ENCODE peak calls at places on chromosomes 11 and 22, in eight cellular contexts. One of them, this sample, is unnamed.

GRCh38 chr11:35337136-35337918 is 82.0 kb downstream of the SLC1A2 start:
- DNase-seq in K562: peak; percentile 63
- DNase-seq in D721Med: no peak
- DNase-seq in GM10248: no peak
- DNase-seq in spleen: no peak
- DNase-seq in stomach: no peak
- DNase-seq in neural crest cell: no peak
- DNase-seq in dorsolateral prefrontal cortex: no peak
- DNase-seq in this sample: no peak

GRCh38 chr11:110133182-110133581 is 40.0 kb downstream of the ZC3H12C start:
- DNase-seq in spleen: no peak
- DNase-seq in K562: no peak
- DNase-seq in D721Med: no peak
- DNase-seq in GM10248: no peak
- DNase-seq in dorsolateral prefrontal cortex: no peak
- DNase-seq in stomach: no peak
- DNase-seq in neural crest cell: no peak
- DNase-seq in this sample: no peak

GRCh38 chr11:80084614-80085013 is 643.8 kb upstream of the TENM4 start:
- DNase-seq in GM10248: no peak
- DNase-seq in dorsolateral prefrontal cortex: no peak
- DNase-seq in neural crest cell: no peak
- DNase-seq in K562: no peak
- DNase-seq in stomach: no peak
- DNase-seq in spleen: no peak
- DNase-seq in D721Med: no peak
- DNase-seq in this sample: no peak

GRCh38 chr11:108224908-108225786 is 2.3 kb downstream of the ATM start:
- DNase-seq in spleen: peak; percentile 80
- DNase-seq in stomach: no peak
- DNase-seq in D721Med: no peak
- DNase-seq in GM10248: peak; percentile 39
- DNase-seq in neural crest cell: no peak
- DNase-seq in dorsolateral prefrontal cortex: no peak
- DNase-seq in K562: peak; percentile 31
- DNase-seq in this sample: no peak

GRCh38 chr11:126526471-126526870 is 171.0 kb downstream of the ST3GAL4 start:
- DNase-seq in neural crest cell: no peak
- DNase-seq in spleen: peak; percentile 52
- DNase-seq in D721Med: no peak
- DNase-seq in stomach: no peak
- DNase-seq in K562: no peak
- DNase-seq in dorsolateral prefrontal cortex: no peak
- DNase-seq in GM10248: no peak
- DNase-seq in this sample: no peak

GRCh38 chr11:62242021-62242420 is at the start of gene SCGB1D2:
- DNase-seq in stomach: no peak
- DNase-seq in dorsolateral prefrontal cortex: peak; percentile 35
- DNase-seq in neural crest cell: no peak
- DNase-seq in spleen: no peak
- DNase-seq in K562: no peak
- DNase-seq in D721Med: no peak
- DNase-seq in GM10248: no peak
- DNase-seq in this sample: no peak

GRCh38 chr11:123700774-123701173 is 40.7 kb downstream of the ZNF202 start:
- DNase-seq in neural crest cell: no peak
- DNase-seq in K562: no peak
- DNase-seq in spleen: no peak
- DNase-seq in dorsolateral prefrontal cortex: no peak
- DNase-seq in stomach: no peak
- DNase-seq in D721Med: no peak
- DNase-seq in GM10248: no peak
- DNase-seq in this sample: no peak

GRCh38 chr11:44623716-44624491 is 58.4 kb downstream of the CD82 start:
- DNase-seq in spleen: peak; percentile 72
- DNase-seq in stomach: peak; percentile 24
- DNase-seq in D721Med: no peak
- DNase-seq in dorsolateral prefrontal cortex: peak; percentile 26
- DNase-seq in neural crest cell: peak; percentile 0
- DNase-seq in K562: no peak
- DNase-seq in GM10248: peak; percentile 19
- DNase-seq in this sample: no peak

GRCh38 chr11:130555251-130555841 is 106.9 kb downstream of the ADAMTS15 start:
- DNase-seq in GM10248: no peak
- DNase-seq in stomach: peak; percentile 79
- DNase-seq in spleen: no peak
- DNase-seq in neural crest cell: no peak
- DNase-seq in K562: no peak
- DNase-seq in D721Med: no peak
- DNase-seq in dorsolateral prefrontal cortex: no peak
- DNase-seq in this sample: no peak

GRCh38 chr11:47259178-47259977 is 1.6 kb downstream of the NR1H3 start:
- DNase-seq in stomach: peak; percentile 72
- DNase-seq in dorsolateral prefrontal cortex: no peak
- DNase-seq in spleen: peak; percentile 75
- DNase-seq in GM10248: peak; percentile 72
- DNase-seq in K562: peak; percentile 68
- DNase-seq in neural crest cell: peak; percentile 35
- DNase-seq in D721Med: no peak
- DNase-seq in this sample: peak; percentile 64

GRCh38 chr11:71463331-71464211 is 10.6 kb downstream of the NADSYN1 start:
- DNase-seq in D721Med: no peak
- DNase-seq in GM10248: no peak
- DNase-seq in neural crest cell: no peak
- DNase-seq in dorsolateral prefrontal cortex: no peak
- DNase-seq in K562: no peak
- DNase-seq in spleen: peak; percentile 66
- DNase-seq in stomach: no peak
- DNase-seq in this sample: peak; percentile 3

GRCh38 chr22:22344430-22344829 is 99.8 kb downstream of the VPREB1 start:
- DNase-seq in dorsolateral prefrontal cortex: no peak
- DNase-seq in spleen: no peak
- DNase-seq in neural crest cell: no peak
- DNase-seq in GM10248: no peak
- DNase-seq in stomach: no peak
- DNase-seq in K562: no peak
- DNase-seq in D721Med: no peak
- DNase-seq in this sample: no peak

GRCh38 chr22:20173246-20173645 is 22.4 kb upstream of the CCDC188 start:
- DNase-seq in K562: no peak
- DNase-seq in GM10248: no peak
- DNase-seq in dorsolateral prefrontal cortex: no peak
- DNase-seq in D721Med: no peak
- DNase-seq in stomach: no peak
- DNase-seq in neural crest cell: no peak
- DNase-seq in spleen: no peak
- DNase-seq in this sample: no peak

GRCh38 chr11:78392854-78393253 is 24.8 kb downstream of the GAB2 start:
- DNase-seq in spleen: no peak
- DNase-seq in neural crest cell: no peak
- DNase-seq in D721Med: no peak
- DNase-seq in dorsolateral prefrontal cortex: no peak
- DNase-seq in GM10248: no peak
- DNase-seq in stomach: no peak
- DNase-seq in K562: peak; percentile 83
- DNase-seq in this sample: no peak

GRCh38 chr11:28863422-28863821 is 755.2 kb downstream of the METTL15 start:
- DNase-seq in D721Med: no peak
- DNase-seq in stomach: no peak
- DNase-seq in neural crest cell: no peak
- DNase-seq in spleen: no peak
- DNase-seq in dorsolateral prefrontal cortex: no peak
- DNase-seq in GM10248: no peak
- DNase-seq in K562: no peak
- DNase-seq in this sample: no peak

GRCh38 chr11:122804161-122804560 is 34.1 kb upstream of the CRTAM start:
- DNase-seq in dorsolateral prefrontal cortex: no peak
- DNase-seq in GM10248: no peak
- DNase-seq in D721Med: no peak
- DNase-seq in spleen: no peak
- DNase-seq in K562: no peak
- DNase-seq in stomach: no peak
- DNase-seq in neural crest cell: no peak
- DNase-seq in this sample: no peak

GRCh38 chr11:44797886-44798683 is 71.3 kb downstream of the TSPAN18 start:
- DNase-seq in spleen: peak; percentile 35
- DNase-seq in D721Med: no peak
- DNase-seq in stomach: no peak
- DNase-seq in dorsolateral prefrontal cortex: no peak
- DNase-seq in GM10248: no peak
- DNase-seq in neural crest cell: peak; percentile 34
- DNase-seq in K562: no peak
- DNase-seq in this sample: no peak

GRCh38 chr11:30775123-30775522 is 189.0 kb upstream of the MPPED2 start:
- DNase-seq in GM10248: no peak
- DNase-seq in dorsolateral prefrontal cortex: no peak
- DNase-seq in neural crest cell: no peak
- DNase-seq in stomach: no peak
- DNase-seq in spleen: no peak
- DNase-seq in K562: no peak
- DNase-seq in D721Med: no peak
- DNase-seq in this sample: no peak

GRCh38 chr11:2883717-2884423 is 1.7 kb downstream of the CDKN1C start:
- DNase-seq in spleen: no peak
- DNase-seq in D721Med: no peak
- DNase-seq in dorsolateral prefrontal cortex: no peak
- DNase-seq in neural crest cell: no peak
- DNase-seq in K562: peak; percentile 44
- DNase-seq in stomach: no peak
- DNase-seq in GM10248: no peak
- DNase-seq in this sample: peak; percentile 50

GRCh38 chr22:47032091-47032943 is 269.9 kb downstream of the TBC1D22A start:
- DNase-seq in neural crest cell: no peak
- DNase-seq in K562: no peak
- DNase-seq in GM10248: no peak
- DNase-seq in stomach: peak; percentile 82
- DNase-seq in spleen: peak; percentile 64
- DNase-seq in dorsolateral prefrontal cortex: peak; percentile 23
- DNase-seq in D721Med: no peak
- DNase-seq in this sample: no peak

GRCh38 chr11:84722583-84723108 is 904.5 kb downstream of the DLG2 start:
- DNase-seq in K562: no peak
- DNase-seq in neural crest cell: no peak
- DNase-seq in dorsolateral prefrontal cortex: no peak
- DNase-seq in GM10248: no peak
- DNase-seq in stomach: no peak
- DNase-seq in D721Med: no peak
- DNase-seq in spleen: no peak
- DNase-seq in this sample: no peak
- TF ChIP-seq CTCF in K562: no peak
- TF ChIP-seq CTCF in neural crest cell: peak; percentile 42
- TF ChIP-seq CTCF in dorsolateral prefrontal cortex: peak; percentile 23
- TF ChIP-seq CTCF in GM10248: no peak
- TF ChIP-seq CTCF in stomach: no peak
- TF ChIP-seq CTCF in D721Med: peak; percentile 21
- TF ChIP-seq CTCF in spleen: no peak
- TF ChIP-seq CTCF in this sample: no peak

GRCh38 chr11:124863137-124863825 is 2.0 kb upstream of the ROBO3 start:
- DNase-seq in spleen: no peak
- DNase-seq in D721Med: peak; percentile 70
- DNase-seq in GM10248: no peak
- DNase-seq in neural crest cell: no peak
- DNase-seq in K562: no peak
- DNase-seq in stomach: peak; percentile 56
- DNase-seq in dorsolateral prefrontal cortex: no peak
- DNase-seq in this sample: peak; percentile 49
- TF ChIP-seq CTCF in spleen: no peak
- TF ChIP-seq CTCF in D721Med: no peak
- TF ChIP-seq CTCF in GM10248: no peak
- TF ChIP-seq CTCF in neural crest cell: no peak
- TF ChIP-seq CTCF in K562: no peak
- TF ChIP-seq CTCF in stomach: no peak
- TF ChIP-seq CTCF in dorsolateral prefrontal cortex: no peak
- TF ChIP-seq CTCF in this sample: no peak

DNA sequence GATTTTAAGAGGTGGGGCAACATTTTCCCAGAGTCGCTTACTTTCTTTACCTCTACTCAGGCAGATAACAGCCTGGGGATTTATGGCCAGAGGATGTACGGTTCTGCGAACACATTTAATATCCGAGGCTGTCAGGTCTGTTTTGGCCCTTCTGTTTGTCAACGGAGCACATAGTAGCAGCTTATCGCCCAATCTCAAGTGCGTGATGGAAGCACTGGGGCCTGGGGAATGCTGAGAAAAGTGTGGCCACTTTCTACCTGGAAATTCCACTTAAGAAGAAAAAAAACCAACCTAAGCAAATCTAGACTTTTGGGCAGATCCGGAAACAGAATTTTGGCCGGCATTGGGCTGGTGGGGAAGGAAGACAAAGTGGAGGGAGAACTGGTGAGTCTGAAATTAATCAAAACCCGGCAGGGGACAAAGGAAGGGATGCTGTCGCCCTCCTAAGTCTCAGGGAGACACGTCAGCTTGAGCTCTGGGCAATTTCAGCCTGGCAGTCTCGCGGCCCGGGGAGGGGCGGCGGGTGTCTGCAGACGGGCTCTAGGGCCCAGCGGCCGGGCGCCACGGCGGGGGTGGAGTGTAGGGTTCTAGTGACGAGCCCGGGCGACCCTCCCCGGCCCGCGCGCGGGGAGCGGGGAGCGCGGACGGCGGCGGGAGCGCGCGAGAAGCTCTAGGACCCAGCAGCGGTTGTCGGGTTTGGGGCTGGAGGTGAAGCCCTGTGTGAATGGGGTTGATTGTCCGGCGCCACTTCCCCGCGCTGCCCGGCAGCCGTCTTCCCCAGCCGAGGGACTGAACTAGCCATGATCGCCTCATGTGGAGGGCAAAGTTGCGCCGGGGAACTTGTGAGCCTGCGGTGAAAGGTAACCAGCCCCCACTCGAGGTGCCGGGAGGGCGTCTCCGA is at the start of gene AMOTL1:
- DNase-seq in GM10248: peak; percentile 64
- DNase-seq in dorsolateral prefrontal cortex: peak; percentile 87
- DNase-seq in stomach: peak; percentile 71
- DNase-seq in spleen: peak; percentile 92
- DNase-seq in K562: peak; percentile 89
- DNase-seq in D721Med: peak; percentile 45
- DNase-seq in neural crest cell: peak; percentile 80
- DNase-seq in this sample: peak; percentile 95
- TF ChIP-seq CTCF in GM10248: no peak
- TF ChIP-seq CTCF in dorsolateral prefrontal cortex: no peak
- TF ChIP-seq CTCF in stomach: no peak
- TF ChIP-seq CTCF in spleen: no peak
- TF ChIP-seq CTCF in K562: peak; percentile 23
- TF ChIP-seq CTCF in D721Med: peak; percentile 26
- TF ChIP-seq CTCF in neural crest cell: no peak
- TF ChIP-seq CTCF in this sample: no peak

GRCh38 chr11:60767388-60767811 is 10.7 kb downstream of the MS4A15 start:
- DNase-seq in K562: peak; percentile 66
- DNase-seq in D721Med: no peak
- DNase-seq in neural crest cell: peak; percentile 17
- DNase-seq in stomach: no peak
- DNase-seq in GM10248: no peak
- DNase-seq in spleen: peak; percentile 70
- DNase-seq in dorsolateral prefrontal cortex: no peak
- DNase-seq in this sample: peak; percentile 50
- TF ChIP-seq CTCF in K562: peak; percentile 89
- TF ChIP-seq CTCF in D721Med: peak; percentile 42
- TF ChIP-seq CTCF in neural crest cell: peak; percentile 55
- TF ChIP-seq CTCF in stomach: no peak
- TF ChIP-seq CTCF in GM10248: peak; percentile 31
- TF ChIP-seq CTCF in spleen: no peak
- TF ChIP-seq CTCF in dorsolateral prefrontal cortex: no peak
- TF ChIP-seq CTCF in this sample: peak; percentile 61

GRCh38 chr11:22426915-22427314 is 88.7 kb downstream of the SLC17A6 start:
- DNase-seq in neural crest cell: no peak
- DNase-seq in D721Med: no peak
- DNase-seq in spleen: no peak
- DNase-seq in stomach: no peak
- DNase-seq in K562: no peak
- DNase-seq in GM10248: no peak
- DNase-seq in dorsolateral prefrontal cortex: no peak
- DNase-seq in this sample: no peak
- TF ChIP-seq CTCF in neural crest cell: no peak
- TF ChIP-seq CTCF in D721Med: no peak
- TF ChIP-seq CTCF in spleen: no peak
- TF ChIP-seq CTCF in stomach: no peak
- TF ChIP-seq CTCF in K562: no peak
- TF ChIP-seq CTCF in GM10248: no peak
- TF ChIP-seq CTCF in dorsolateral prefrontal cortex: no peak
- TF ChIP-seq CTCF in this sample: no peak